ENCODE peak calls at places on chromosome 1, in eight cellular contexts. A is testis; Q is tibial nerve; X is LoVo; H is activated gamma-delta T cell; R is GM23248; I is fibroblast of pulmonary artery; Y is activated CD4-positive, alpha-beta T cell treated with anti-CD3 and anti-CD28 coated beads, Interleukin-2, amount 50 U/mL, for 4 hours. C is an unnamed sample.

GRCh38 chr1:90133133-90133532 is 138.2 kb downstream of the ZNF326 start:
- DNase-seq in A (peak; percentile 21), Q (no peak), X (peak; percentile 13), H (no peak), R (peak; percentile 16), I (peak; percentile 39), Y (no peak), C (no peak)

GRCh38 chr1:235424092-235424491 is 56.9 kb downstream of the TBCE start:
- DNase-seq in A (no peak), Q (no peak), X (no peak), H (no peak), R (no peak), I (no peak), Y (no peak), C (no peak)

GRCh38 chr1:175394739-175395138 is 202.2 kb upstream of the KIAA0040 start:
- DNase-seq in A (no peak), Q (no peak), X (no peak), H (no peak), R (no peak), I (no peak), Y (no peak), C (no peak)

GRCh38 chr1:93878501-93878888 is 511 bp downstream of the DNTTIP2 start:
- DNase-seq in A (peak; percentile 33), Q (no peak), X (peak; percentile 69), H (peak; percentile 12), R (peak; percentile 80), I (peak; percentile 20), Y (peak; percentile 63), C (peak; percentile 36)

GRCh38 chr1:198122693-198123092 is 34.1 kb upstream of the NEK7 start:
- DNase-seq in A (no peak), Q (no peak), X (no peak), H (no peak), R (peak; percentile 53), I (peak; percentile 31), Y (no peak), C (no peak)

GRCh38 chr1:34474566-34474965 is 280.3 kb upstream of the GJB5 start:
- DNase-seq in A (no peak), Q (no peak), X (peak; percentile 4), H (no peak), R (no peak), I (no peak), Y (no peak), C (no peak)

GRCh38 chr1:221598122-221598521 is 143.8 kb downstream of the DUSP10 start:
- DNase-seq in A (no peak), Q (no peak), X (no peak), H (no peak), R (no peak), I (no peak), Y (no peak), C (no peak)

GRCh38 chr1:167938083-167938482 is 1.2 kb upstream of the MPC2 start:
- DNase-seq in A (no peak), Q (no peak), X (no peak), H (no peak), R (no peak), I (no peak), Y (no peak), C (no peak)

GRCh38 chr1:178867670-178868069 is 3.2 kb downstream of the ANGPTL1 start:
- DNase-seq in A (no peak), Q (no peak), X (peak; percentile 35), H (no peak), R (peak; percentile 52), I (peak; percentile 42), Y (no peak), C (peak; percentile 4)

GRCh38 chr1:112927462-112927971 is 28.5 kb downstream of the SLC16A1 start:
- DNase-seq in A (no peak), Q (no peak), X (no peak), H (no peak), R (no peak), I (no peak), Y (no peak), C (no peak)

GRCh38 chr1:179917601-179918429 is 35.7 kb downstream of the TOR1AIP1 start:
- DNase-seq in A (no peak), Q (no peak), X (no peak), H (no peak), R (no peak), I (no peak), Y (no peak), C (no peak)

GRCh38 chr1:183841550-183841949 is 36.6 kb downstream of the RGL1 start:
- DNase-seq in A (no peak), Q (no peak), X (no peak), H (no peak), R (peak; percentile 70), I (no peak), Y (no peak), C (no peak)

GRCh38 chr1:46301406-46302090 is 1.9 kb downstream of the LRRC41 start:
- DNase-seq in A (peak; percentile 77), Q (no peak), X (no peak), H (no peak), R (peak; percentile 71), I (peak; percentile 50), Y (peak; percentile 4), C (peak; percentile 65)

GRCh38 chr1:94792473-94792875 is 27.7 kb upstream of the SLC44A3 start:
- DNase-seq in A (peak; percentile 35), Q (no peak), X (peak; percentile 74), H (no peak), R (peak; percentile 88), I (peak; percentile 55), Y (no peak), C (peak; percentile 26)

C was measured in GM03348.